ENCODE peak calls at places on chromosomes 1 and 21, in nine cellular contexts. One of them, this sample, is unnamed.

GRCh38 chr1:90155721-90156487 is 161.0 kb downstream of the ZNF326 start:
- DNase-seq in H7: no peak
- DNase-seq in HS-5: no peak
- DNase-seq in body of pancreas: no peak
- DNase-seq in LNCaP clone FGC: no peak
- DNase-seq in activated T-cell treated with anti-CD3 and anti-CD28 coated beads, Interleukin-2, amount 50 U/mL, for 1 hour: no peak
- DNase-seq in progenitor cell of endocrine pancreas: no peak
- DNase-seq in mucosa of descending colon: no peak
- DNase-seq in activated CD4-positive, alpha-beta memory T cell treated with anti-CD3 and anti-CD28 coated beads for 36 hours: no peak
- DNase-seq in this sample: no peak

GRCh38 chr1:218592688-218593087 is 247.6 kb downstream of the TGFB2 start:
- DNase-seq in H7: no peak
- DNase-seq in HS-5: no peak
- DNase-seq in body of pancreas: no peak
- DNase-seq in LNCaP clone FGC: no peak
- DNase-seq in activated T-cell treated with anti-CD3 and anti-CD28 coated beads, Interleukin-2, amount 50 U/mL, for 1 hour: no peak
- DNase-seq in progenitor cell of endocrine pancreas: no peak
- DNase-seq in mucosa of descending colon: no peak
- DNase-seq in activated CD4-positive, alpha-beta memory T cell treated with anti-CD3 and anti-CD28 coated beads for 36 hours: no peak
- DNase-seq in this sample: peak

GRCh38 chr1:82494117-82494516 is 693.4 kb downstream of the ADGRL2 start:
- DNase-seq in H7: no peak
- DNase-seq in HS-5: no peak
- DNase-seq in body of pancreas: no peak
- DNase-seq in LNCaP clone FGC: no peak
- DNase-seq in activated T-cell treated with anti-CD3 and anti-CD28 coated beads, Interleukin-2, amount 50 U/mL, for 1 hour: no peak
- DNase-seq in progenitor cell of endocrine pancreas: no peak
- DNase-seq in mucosa of descending colon: no peak
- DNase-seq in activated CD4-positive, alpha-beta memory T cell treated with anti-CD3 and anti-CD28 coated beads for 36 hours: no peak
- DNase-seq in this sample: no peak

GRCh38 chr1:238005116-238005515 is 114.4 kb upstream of the ZP4 start:
- DNase-seq in H7: no peak
- DNase-seq in HS-5: no peak
- DNase-seq in body of pancreas: no peak
- DNase-seq in LNCaP clone FGC: no peak
- DNase-seq in activated T-cell treated with anti-CD3 and anti-CD28 coated beads, Interleukin-2, amount 50 U/mL, for 1 hour: no peak
- DNase-seq in progenitor cell of endocrine pancreas: no peak
- DNase-seq in mucosa of descending colon: no peak
- DNase-seq in activated CD4-positive, alpha-beta memory T cell treated with anti-CD3 and anti-CD28 coated beads for 36 hours: no peak
- DNase-seq in this sample: no peak

GRCh38 chr1:193131266-193131860 is 9.5 kb downstream of the CDC73 start:
- DNase-seq in H7: no peak
- DNase-seq in HS-5: no peak
- DNase-seq in body of pancreas: no peak
- DNase-seq in LNCaP clone FGC: no peak
- DNase-seq in activated T-cell treated with anti-CD3 and anti-CD28 coated beads, Interleukin-2, amount 50 U/mL, for 1 hour: no peak
- DNase-seq in progenitor cell of endocrine pancreas: no peak
- DNase-seq in mucosa of descending colon: no peak
- DNase-seq in activated CD4-positive, alpha-beta memory T cell treated with anti-CD3 and anti-CD28 coated beads for 36 hours: no peak
- DNase-seq in this sample: no peak

GRCh38 chr1:160748182-160748876 is 9.3 kb downstream of the SLAMF7 start:
- DNase-seq in H7: peak
- DNase-seq in HS-5: no peak
- DNase-seq in body of pancreas: no peak
- DNase-seq in LNCaP clone FGC: no peak
- DNase-seq in activated T-cell treated with anti-CD3 and anti-CD28 coated beads, Interleukin-2, amount 50 U/mL, for 1 hour: no peak
- DNase-seq in progenitor cell of endocrine pancreas: no peak
- DNase-seq in mucosa of descending colon: no peak
- DNase-seq in activated CD4-positive, alpha-beta memory T cell treated with anti-CD3 and anti-CD28 coated beads for 36 hours: no peak
- DNase-seq in this sample: peak

GRCh38 chr1:73576084-73576483 is 621.9 kb downstream of the LRRIQ3 start:
- DNase-seq in H7: no peak
- DNase-seq in HS-5: no peak
- DNase-seq in body of pancreas: no peak
- DNase-seq in LNCaP clone FGC: no peak
- DNase-seq in activated T-cell treated with anti-CD3 and anti-CD28 coated beads, Interleukin-2, amount 50 U/mL, for 1 hour: no peak
- DNase-seq in progenitor cell of endocrine pancreas: no peak
- DNase-seq in mucosa of descending colon: no peak
- DNase-seq in activated CD4-positive, alpha-beta memory T cell treated with anti-CD3 and anti-CD28 coated beads for 36 hours: no peak
- DNase-seq in this sample: no peak

GRCh38 chr1:182978158-182978853 is 25.3 kb upstream of the SHCBP1L start:
- DNase-seq in H7: no peak
- DNase-seq in HS-5: no peak
- DNase-seq in body of pancreas: no peak
- DNase-seq in LNCaP clone FGC: no peak
- DNase-seq in activated T-cell treated with anti-CD3 and anti-CD28 coated beads, Interleukin-2, amount 50 U/mL, for 1 hour: no peak
- DNase-seq in progenitor cell of endocrine pancreas: no peak
- DNase-seq in mucosa of descending colon: no peak
- DNase-seq in activated CD4-positive, alpha-beta memory T cell treated with anti-CD3 and anti-CD28 coated beads for 36 hours: no peak
- DNase-seq in this sample: no peak

GRCh38 chr1:58975888-58976287 is 192.0 kb upstream of the JUN start:
- DNase-seq in H7: no peak
- DNase-seq in HS-5: no peak
- DNase-seq in body of pancreas: no peak
- DNase-seq in LNCaP clone FGC: no peak
- DNase-seq in activated T-cell treated with anti-CD3 and anti-CD28 coated beads, Interleukin-2, amount 50 U/mL, for 1 hour: no peak
- DNase-seq in progenitor cell of endocrine pancreas: no peak
- DNase-seq in mucosa of descending colon: no peak
- DNase-seq in activated CD4-positive, alpha-beta memory T cell treated with anti-CD3 and anti-CD28 coated beads for 36 hours: no peak
- DNase-seq in this sample: peak

GRCh38 chr1:211639500-211640361 is 35.7 kb downstream of the NEK2 start:
- DNase-seq in H7: no peak
- DNase-seq in HS-5: peak
- DNase-seq in body of pancreas: no peak
- DNase-seq in LNCaP clone FGC: no peak
- DNase-seq in activated T-cell treated with anti-CD3 and anti-CD28 coated beads, Interleukin-2, amount 50 U/mL, for 1 hour: no peak
- DNase-seq in progenitor cell of endocrine pancreas: no peak
- DNase-seq in mucosa of descending colon: no peak
- DNase-seq in activated CD4-positive, alpha-beta memory T cell treated with anti-CD3 and anti-CD28 coated beads for 36 hours: no peak
- DNase-seq in this sample: no peak

GRCh38 chr21:43861716-43862115 is 3.3 kb upstream of the AGPAT3 start:
- DNase-seq in H7: peak
- DNase-seq in HS-5: no peak
- DNase-seq in body of pancreas: peak
- DNase-seq in LNCaP clone FGC: no peak
- DNase-seq in activated T-cell treated with anti-CD3 and anti-CD28 coated beads, Interleukin-2, amount 50 U/mL, for 1 hour: no peak
- DNase-seq in progenitor cell of endocrine pancreas: no peak
- DNase-seq in mucosa of descending colon: no peak
- DNase-seq in activated CD4-positive, alpha-beta memory T cell treated with anti-CD3 and anti-CD28 coated beads for 36 hours: no peak
- DNase-seq in this sample: no peak

GRCh38 chr21:37445228-37445627 is 78.7 kb downstream of the DYRK1A start:
- DNase-seq in H7: no peak
- DNase-seq in HS-5: no peak
- DNase-seq in body of pancreas: no peak
- DNase-seq in LNCaP clone FGC: no peak
- DNase-seq in activated T-cell treated with anti-CD3 and anti-CD28 coated beads, Interleukin-2, amount 50 U/mL, for 1 hour: no peak
- DNase-seq in progenitor cell of endocrine pancreas: no peak
- DNase-seq in mucosa of descending colon: no peak
- DNase-seq in activated CD4-positive, alpha-beta memory T cell treated with anti-CD3 and anti-CD28 coated beads for 36 hours: no peak
- DNase-seq in this sample: no peak

GRCh38 chr1:117205368-117205767 is 5.4 kb downstream of the VTCN1 start:
- DNase-seq in H7: no peak
- DNase-seq in HS-5: no peak
- DNase-seq in body of pancreas: no peak
- DNase-seq in LNCaP clone FGC: no peak
- DNase-seq in activated T-cell treated with anti-CD3 and anti-CD28 coated beads, Interleukin-2, amount 50 U/mL, for 1 hour: no peak
- DNase-seq in progenitor cell of endocrine pancreas: no peak
- DNase-seq in mucosa of descending colon: no peak
- DNase-seq in activated CD4-positive, alpha-beta memory T cell treated with anti-CD3 and anti-CD28 coated beads for 36 hours: no peak
- DNase-seq in this sample: peak

GRCh38 chr21:46100020-46100419 is 2.1 kb downstream of the COL6A2 start:
- DNase-seq in H7: no peak
- DNase-seq in HS-5: no peak
- DNase-seq in body of pancreas: no peak
- DNase-seq in LNCaP clone FGC: no peak
- DNase-seq in activated T-cell treated with anti-CD3 and anti-CD28 coated beads, Interleukin-2, amount 50 U/mL, for 1 hour: no peak
- DNase-seq in progenitor cell of endocrine pancreas: no peak
- DNase-seq in mucosa of descending colon: no peak
- DNase-seq in activated CD4-positive, alpha-beta memory T cell treated with anti-CD3 and anti-CD28 coated beads for 36 hours: peak
- DNase-seq in this sample: no peak

GRCh38 chr1:117818456-117818855 is 111.0 kb downstream of the GDAP2 start:
- DNase-seq in H7: no peak
- DNase-seq in HS-5: no peak
- DNase-seq in body of pancreas: no peak
- DNase-seq in LNCaP clone FGC: no peak
- DNase-seq in activated T-cell treated with anti-CD3 and anti-CD28 coated beads, Interleukin-2, amount 50 U/mL, for 1 hour: no peak
- DNase-seq in progenitor cell of endocrine pancreas: no peak
- DNase-seq in mucosa of descending colon: no peak
- DNase-seq in activated CD4-positive, alpha-beta memory T cell treated with anti-CD3 and anti-CD28 coated beads for 36 hours: no peak
- DNase-seq in this sample: no peak

GRCh38 chr1:113453771-113454083 is 63.4 kb downstream of the MAGI3 start:
- DNase-seq in H7: no peak
- DNase-seq in HS-5: no peak
- DNase-seq in body of pancreas: no peak
- DNase-seq in LNCaP clone FGC: no peak
- DNase-seq in activated T-cell treated with anti-CD3 and anti-CD28 coated beads, Interleukin-2, amount 50 U/mL, for 1 hour: no peak
- DNase-seq in progenitor cell of endocrine pancreas: no peak
- DNase-seq in mucosa of descending colon: no peak
- DNase-seq in activated CD4-positive, alpha-beta memory T cell treated with anti-CD3 and anti-CD28 coated beads for 36 hours: no peak
- DNase-seq in this sample: no peak

GRCh38 chr1:78096976-78097375 is 51.2 kb downstream of the GIPC2 start:
- DNase-seq in H7: no peak
- DNase-seq in HS-5: no peak
- DNase-seq in body of pancreas: no peak
- DNase-seq in LNCaP clone FGC: no peak
- DNase-seq in activated T-cell treated with anti-CD3 and anti-CD28 coated beads, Interleukin-2, amount 50 U/mL, for 1 hour: no peak
- DNase-seq in progenitor cell of endocrine pancreas: no peak
- DNase-seq in mucosa of descending colon: no peak
- DNase-seq in activated CD4-positive, alpha-beta memory T cell treated with anti-CD3 and anti-CD28 coated beads for 36 hours: no peak
- DNase-seq in this sample: no peak

GRCh38 chr1:4655674-4656532 is 1.5 kb downstream of the AJAP1 start:
- DNase-seq in H7: peak
- DNase-seq in HS-5: no peak
- DNase-seq in body of pancreas: peak
- DNase-seq in LNCaP clone FGC: no peak
- DNase-seq in activated T-cell treated with anti-CD3 and anti-CD28 coated beads, Interleukin-2, amount 50 U/mL, for 1 hour: no peak
- DNase-seq in progenitor cell of endocrine pancreas: peak
- DNase-seq in mucosa of descending colon: peak
- DNase-seq in activated CD4-positive, alpha-beta memory T cell treated with anti-CD3 and anti-CD28 coated beads for 36 hours: peak
- DNase-seq in this sample: peak

GRCh38 chr1:163528710-163529348 is 207.1 kb downstream of the NUF2 start:
- DNase-seq in H7: no peak
- DNase-seq in HS-5: no peak
- DNase-seq in body of pancreas: peak
- DNase-seq in LNCaP clone FGC: no peak
- DNase-seq in activated T-cell treated with anti-CD3 and anti-CD28 coated beads, Interleukin-2, amount 50 U/mL, for 1 hour: no peak
- DNase-seq in progenitor cell of endocrine pancreas: no peak
- DNase-seq in mucosa of descending colon: peak
- DNase-seq in activated CD4-positive, alpha-beta memory T cell treated with anti-CD3 and anti-CD28 coated beads for 36 hours: peak
- DNase-seq in this sample: peak

GRCh38 chr1:70764747-70765146 is 282.9 kb downstream of the PTGER3 start:
- DNase-seq in H7: no peak
- DNase-seq in HS-5: peak
- DNase-seq in body of pancreas: no peak
- DNase-seq in LNCaP clone FGC: no peak
- DNase-seq in activated T-cell treated with anti-CD3 and anti-CD28 coated beads, Interleukin-2, amount 50 U/mL, for 1 hour: no peak
- DNase-seq in progenitor cell of endocrine pancreas: no peak
- DNase-seq in mucosa of descending colon: no peak
- DNase-seq in activated CD4-positive, alpha-beta memory T cell treated with anti-CD3 and anti-CD28 coated beads for 36 hours: no peak
- DNase-seq in this sample: no peak

GRCh38 chr1:24957016-24957807 is 27.1 kb upstream of the RUNX3 start:
- DNase-seq in H7: no peak
- DNase-seq in HS-5: no peak
- DNase-seq in body of pancreas: no peak
- DNase-seq in LNCaP clone FGC: no peak
- DNase-seq in activated T-cell treated with anti-CD3 and anti-CD28 coated beads, Interleukin-2, amount 50 U/mL, for 1 hour: no peak
- DNase-seq in progenitor cell of endocrine pancreas: no peak
- DNase-seq in mucosa of descending colon: peak
- DNase-seq in activated CD4-positive, alpha-beta memory T cell treated with anti-CD3 and anti-CD28 coated beads for 36 hours: peak
- DNase-seq in this sample: no peak

GRCh38 chr1:71565267-71565666 is 484.4 kb upstream of the ZRANB2 start:
- DNase-seq in H7: no peak
- DNase-seq in HS-5: no peak
- DNase-seq in body of pancreas: no peak
- DNase-seq in LNCaP clone FGC: peak
- DNase-seq in activated T-cell treated with anti-CD3 and anti-CD28 coated beads, Interleukin-2, amount 50 U/mL, for 1 hour: no peak
- DNase-seq in progenitor cell of endocrine pancreas: no peak
- DNase-seq in mucosa of descending colon: peak
- DNase-seq in activated CD4-positive, alpha-beta memory T cell treated with anti-CD3 and anti-CD28 coated beads for 36 hours: no peak
- DNase-seq in this sample: peak

GRCh38 chr1:186404454-186405051 is 28.9 kb downstream of the ODR4 start:
- DNase-seq in H7: peak
- DNase-seq in HS-5: no peak
- DNase-seq in body of pancreas: no peak
- DNase-seq in LNCaP clone FGC: peak
- DNase-seq in activated T-cell treated with anti-CD3 and anti-CD28 coated beads, Interleukin-2, amount 50 U/mL, for 1 hour: no peak
- DNase-seq in progenitor cell of endocrine pancreas: no peak
- DNase-seq in mucosa of descending colon: no peak
- DNase-seq in activated CD4-positive, alpha-beta memory T cell treated with anti-CD3 and anti-CD28 coated beads for 36 hours: no peak
- DNase-seq in this sample: peak

GRCh38 chr1:243323481-243323880 is 67.6 kb downstream of the SDCCAG8 start:
- DNase-seq in H7: no peak
- DNase-seq in HS-5: no peak
- DNase-seq in body of pancreas: no peak
- DNase-seq in LNCaP clone FGC: no peak
- DNase-seq in activated T-cell treated with anti-CD3 and anti-CD28 coated beads, Interleukin-2, amount 50 U/mL, for 1 hour: no peak
- DNase-seq in progenitor cell of endocrine pancreas: no peak
- DNase-seq in mucosa of descending colon: no peak
- DNase-seq in activated CD4-positive, alpha-beta memory T cell treated with anti-CD3 and anti-CD28 coated beads for 36 hours: no peak
- DNase-seq in this sample: no peak

GRCh38 chr1:110174961-110175360 is 24.7 kb downstream of the SLC6A17 start:
- DNase-seq in H7: no peak
- DNase-seq in HS-5: no peak
- DNase-seq in body of pancreas: no peak
- DNase-seq in LNCaP clone FGC: no peak
- DNase-seq in activated T-cell treated with anti-CD3 and anti-CD28 coated beads, Interleukin-2, amount 50 U/mL, for 1 hour: no peak
- DNase-seq in progenitor cell of endocrine pancreas: no peak
- DNase-seq in mucosa of descending colon: no peak
- DNase-seq in activated CD4-positive, alpha-beta memory T cell treated with anti-CD3 and anti-CD28 coated beads for 36 hours: no peak
- DNase-seq in this sample: no peak

GRCh38 chr1:65346190-65346589 is 36.8 kb downstream of the DNAJC6 start:
- DNase-seq in H7: no peak
- DNase-seq in HS-5: no peak
- DNase-seq in body of pancreas: no peak
- DNase-seq in LNCaP clone FGC: no peak
- DNase-seq in activated T-cell treated with anti-CD3 and anti-CD28 coated beads, Interleukin-2, amount 50 U/mL, for 1 hour: no peak
- DNase-seq in progenitor cell of endocrine pancreas: no peak
- DNase-seq in mucosa of descending colon: no peak
- DNase-seq in activated CD4-positive, alpha-beta memory T cell treated with anti-CD3 and anti-CD28 coated beads for 36 hours: no peak
- DNase-seq in this sample: no peak

GRCh38 chr21:42041711-42042110 is 29.4 kb upstream of the UMODL1 start:
- DNase-seq in H7: no peak
- DNase-seq in HS-5: no peak
- DNase-seq in body of pancreas: no peak
- DNase-seq in LNCaP clone FGC: no peak
- DNase-seq in activated T-cell treated with anti-CD3 and anti-CD28 coated beads, Interleukin-2, amount 50 U/mL, for 1 hour: no peak
- DNase-seq in progenitor cell of endocrine pancreas: no peak
- DNase-seq in mucosa of descending colon: no peak
- DNase-seq in activated CD4-positive, alpha-beta memory T cell treated with anti-CD3 and anti-CD28 coated beads for 36 hours: no peak
- DNase-seq in this sample: no peak

GRCh38 chr1:150017206-150017750 is 6.8 kb upstream of the OTUD7B start:
- DNase-seq in H7: peak
- DNase-seq in HS-5: no peak
- DNase-seq in body of pancreas: peak
- DNase-seq in LNCaP clone FGC: no peak
- DNase-seq in activated T-cell treated with anti-CD3 and anti-CD28 coated beads, Interleukin-2, amount 50 U/mL, for 1 hour: no peak
- DNase-seq in progenitor cell of endocrine pancreas: no peak
- DNase-seq in mucosa of descending colon: peak
- DNase-seq in activated CD4-positive, alpha-beta memory T cell treated with anti-CD3 and anti-CD28 coated beads for 36 hours: no peak
- DNase-seq in this sample: peak

GRCh38 chr1:170694172-170694926 is 30.4 kb downstream of the PRRX1 start:
- DNase-seq in H7: no peak
- DNase-seq in HS-5: no peak
- DNase-seq in body of pancreas: no peak
- DNase-seq in LNCaP clone FGC: no peak
- DNase-seq in activated T-cell treated with anti-CD3 and anti-CD28 coated beads, Interleukin-2, amount 50 U/mL, for 1 hour: no peak
- DNase-seq in progenitor cell of endocrine pancreas: no peak
- DNase-seq in mucosa of descending colon: no peak
- DNase-seq in activated CD4-positive, alpha-beta memory T cell treated with anti-CD3 and anti-CD28 coated beads for 36 hours: no peak
- DNase-seq in this sample: no peak

GRCh38 chr1:185568155-185569123 is 165.8 kb upstream of the HMCN1 start:
- DNase-seq in H7: no peak
- DNase-seq in HS-5: no peak
- DNase-seq in body of pancreas: no peak
- DNase-seq in LNCaP clone FGC: no peak
- DNase-seq in activated T-cell treated with anti-CD3 and anti-CD28 coated beads, Interleukin-2, amount 50 U/mL, for 1 hour: no peak
- DNase-seq in progenitor cell of endocrine pancreas: no peak
- DNase-seq in mucosa of descending colon: no peak
- DNase-seq in activated CD4-positive, alpha-beta memory T cell treated with anti-CD3 and anti-CD28 coated beads for 36 hours: no peak
- DNase-seq in this sample: no peak

GRCh38 chr1:226973898-226974543 is 33.9 kb downstream of the COQ8A start:
- DNase-seq in H7: peak
- DNase-seq in HS-5: no peak
- DNase-seq in body of pancreas: peak
- DNase-seq in LNCaP clone FGC: no peak
- DNase-seq in activated T-cell treated with anti-CD3 and anti-CD28 coated beads, Interleukin-2, amount 50 U/mL, for 1 hour: no peak
- DNase-seq in progenitor cell of endocrine pancreas: no peak
- DNase-seq in mucosa of descending colon: no peak
- DNase-seq in activated CD4-positive, alpha-beta memory T cell treated with anti-CD3 and anti-CD28 coated beads for 36 hours: no peak
- DNase-seq in this sample: peak

This sample was measured in foreskin keratinocyte.